ENCODE peak calls at places on chromosome 17, in nine cellular contexts. A, Z, P, D, B, T, C, I and F are unnamed samples. For H3K36me3, the result is how much of the 10 kb centered on the place peaks cover.

GRCh38 chr17:30913955-30914354 is 7.8 kb upstream of the ADAP2 start:
- DNase-seq in A (no peak), Z (no peak), P (no peak), D (no peak), B (no peak), T (no peak), C (no peak), I (no peak), F (no peak)

GRCh38 chr17:36869441-36869840 is 67.8 kb upstream of the LHX1 start:
- DNase-seq in A (no peak), Z (no peak), P (no peak), D (no peak), B (no peak), T (no peak), C (no peak), I (no peak), F (no peak)

GRCh38 chr17:42248351-42249179 is 27.6 kb downstream of the STAT5B start:
- DNase-seq in A (peak), Z (peak), P (peak), D (peak), B (peak), T (peak), C (no peak), I (peak), F (peak)

GRCh38 chr17:44502598-44503079 is 567 bp downstream of the GPATCH8 start:
- DNase-seq in A (no peak), Z (no peak), P (peak), D (no peak), B (peak), T (peak), C (no peak), I (no peak), F (no peak)

GRCh38 chr17:29645516-29646051 is 22.9 kb upstream of the CORO6 start:
- DNase-seq in A (peak), Z (no peak), P (peak), D (peak), B (peak), T (peak), C (no peak), I (peak), F (peak)

GRCh38 chr17:2909164-2909852 is 113.1 kb downstream of the RAP1GAP2 start:
- DNase-seq in A (no peak), Z (no peak), P (no peak), D (no peak), B (no peak), T (no peak), C (no peak), I (no peak), F (no peak)

GRCh38 chr17:72587773-72588511 is 467.1 kb downstream of the SOX9 start:
- DNase-seq in A (peak), Z (no peak), P (no peak), D (no peak), B (peak), T (peak), C (no peak), I (peak), F (no peak)

GRCh38 chr17:76367647-76368046 is 13.9 kb upstream of the PRPSAP1 start:
- DNase-seq in A (no peak), Z (no peak), P (no peak), D (no peak), B (peak), T (no peak), C (no peak), I (no peak), F (no peak)

GRCh38 chr17:83135692-83136091 is 56.3 kb downstream of the METRNL start:
- DNase-seq in A (no peak), Z (no peak), P (no peak), D (peak), B (peak), T (no peak), C (no peak), I (no peak), F (no peak)

GRCh38 chr17:79452706-79453105 is 158.1 kb downstream of the RBFOX3 start:
- DNase-seq in A (no peak), Z (no peak), P (no peak), D (no peak), B (no peak), T (no peak), C (no peak), I (no peak), F (no peak)

GRCh38 chr17:45940826-45941225 is 46.5 kb downstream of the MAPT start:
- DNase-seq in A (no peak), Z (no peak), P (peak), D (no peak), B (no peak), T (no peak), C (no peak), I (peak), F (peak)

GRCh38 chr17:82542439-82542838 is 22.9 kb downstream of the FOXK2 start:
- DNase-seq in A (no peak), Z (no peak), P (no peak), D (no peak), B (no peak), T (no peak), C (no peak), I (no peak), F (no peak)

GRCh38 chr17:63039342-63039741 is 73.3 kb downstream of the TANC2 start:
- DNase-seq in A (no peak), Z (no peak), P (no peak), D (no peak), B (no peak), T (peak), C (no peak), I (no peak), F (no peak)

DNA sequence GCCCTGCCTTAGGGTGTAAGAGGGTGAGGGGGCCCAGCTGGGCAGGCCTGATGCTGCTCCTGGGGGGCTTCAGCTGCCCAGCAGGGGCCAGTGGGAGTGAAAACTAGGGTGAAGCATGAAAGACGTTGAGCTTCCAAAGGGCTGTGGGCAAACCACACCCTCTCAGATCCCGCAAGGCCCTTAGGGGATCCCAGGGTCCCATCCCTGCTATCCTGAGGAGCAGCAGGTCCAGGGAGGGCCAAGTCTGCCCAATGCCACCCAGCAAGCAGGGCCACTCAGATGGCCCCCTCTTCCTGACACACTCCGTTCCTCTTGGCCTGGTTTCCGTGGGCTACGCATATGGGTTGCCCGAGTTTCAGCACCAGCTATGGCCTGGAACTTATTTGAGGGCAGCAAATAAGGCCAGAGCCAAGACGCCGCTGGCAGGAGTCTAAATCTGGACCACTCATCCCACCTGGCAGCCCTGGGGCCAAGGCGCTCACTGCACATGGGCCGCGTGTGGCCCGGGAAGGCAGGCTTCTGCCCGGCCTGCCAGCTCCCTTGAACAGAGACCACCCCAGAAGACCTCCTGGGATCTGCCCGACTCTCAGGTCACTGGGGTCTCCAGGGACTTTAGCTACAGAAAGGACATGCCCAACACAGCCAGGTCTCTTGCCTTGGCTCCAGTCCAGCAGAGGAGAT is 4.2 kb downstream of the ATP2A3 start:
- DNase-seq in A (no peak), Z (no peak), P (no peak), D (no peak), B (no peak), T (no peak), C (no peak), I (no peak), F (no peak)
- H3K4me3 ChIP-seq in A (no peak), Z (no peak), P (no peak), D (no peak), B (no peak), T (no peak), C (no peak), I (no peak), F (no peak)

GRCh38 chr17:50394711-50395110 is 2.6 kb downstream of the LRRC59 start:
- DNase-seq in A (no peak), Z (no peak), P (no peak), D (no peak), B (no peak), T (no peak), C (no peak), I (peak), F (no peak)
- H3K36me3 ChIP-seq in A (half or more), Z (under half), P (half or more), D (under half), B (under half), T (under half), C (half or more), I (under half), F (under half)

GRCh38 chr17:64090144-64090543 is 39.8 kb downstream of the ERN1 start:
- DNase-seq in A (no peak), Z (no peak), P (no peak), D (no peak), B (no peak), T (no peak), C (no peak), I (no peak), F (no peak)
- H3K4me3 ChIP-seq in A (no peak), Z (no peak), P (no peak), D (no peak), B (no peak), T (no peak), C (no peak), I (no peak), F (no peak)

DNA sequence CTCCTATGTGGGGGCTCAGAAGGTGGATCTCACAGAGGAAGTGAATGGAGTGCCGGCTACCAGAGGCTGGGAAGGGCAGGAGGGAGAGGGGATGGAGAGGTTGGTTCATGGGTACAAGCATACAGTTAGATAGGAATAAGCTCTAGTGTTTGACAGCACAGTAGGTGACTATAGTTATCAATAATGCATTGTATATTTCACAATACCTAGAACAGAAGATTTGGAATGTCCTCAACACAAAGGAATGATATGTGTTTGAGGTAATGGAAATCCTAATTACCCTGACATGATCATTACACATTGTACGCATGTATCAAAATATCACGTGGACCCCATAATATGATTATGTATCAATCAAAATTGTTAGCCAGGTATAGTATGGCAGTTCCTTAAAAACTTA is 38.9 kb upstream of the MED9 start:
- DNase-seq in A (no peak), Z (no peak), P (no peak), D (no peak), B (no peak), T (no peak), C (no peak), I (no peak), F (no peak)
- H3K36me3 ChIP-seq in A (under half), Z (under half), P (under half), D (under half), B (under half), T (under half), C (under half), I (under half), F (under half)

GRCh38 chr17:7237761-7238417 is 1.4 kb downstream of the PHF23 start:
- DNase-seq in A (peak), Z (peak), P (peak), D (peak), B (peak), T (peak), C (peak), I (peak), F (no peak)

GRCh38 chr17:7238418-7239090 is 703 bp downstream of the PHF23 start:
- DNase-seq in A (no peak), Z (no peak), P (no peak), D (peak), B (no peak), T (no peak), C (no peak), I (peak), F (no peak)

GRCh38 chr17:7235693-7236665 is 1.7 kb upstream of the DVL2 start:
- DNase-seq in A (peak), Z (no peak), P (no peak), D (no peak), B (no peak), T (peak), C (no peak), I (peak), F (no peak)

GRCh38 chr17:7237266-7237760 is 1.9 kb downstream of the PHF23 start:
- DNase-seq in A (no peak), Z (no peak), P (no peak), D (no peak), B (no peak), T (no peak), C (no peak), I (no peak), F (no peak)

GRCh38 chr17:7236808-7237207 is 2.4 kb downstream of the PHF23 start:
- DNase-seq in A (no peak), Z (no peak), P (no peak), D (no peak), B (no peak), T (no peak), C (no peak), I (no peak), F (no peak)
- H3K4me3 ChIP-seq in A (peak), Z (no peak), P (no peak), D (no peak), B (no peak), T (no peak), C (peak), I (no peak), F (no peak)

DNA sequence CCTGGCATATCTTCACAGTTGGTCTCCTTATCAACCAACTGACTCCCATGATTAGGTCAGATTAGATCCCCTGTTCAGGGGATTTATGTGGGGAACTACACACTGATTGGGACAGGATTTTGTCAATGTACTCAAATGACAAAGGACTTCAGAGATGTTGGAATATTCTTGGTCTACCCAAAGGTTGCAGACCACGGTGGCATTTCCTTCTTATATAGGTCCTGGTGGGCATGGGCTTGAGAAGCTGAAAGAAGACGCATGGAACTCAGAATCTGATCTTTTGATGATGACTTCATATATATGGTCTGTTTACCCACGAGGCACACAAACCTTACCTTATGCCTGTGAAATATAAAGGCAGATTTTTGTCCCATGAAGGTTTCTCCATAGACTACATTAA is 33.4 kb downstream of the HLF start:
- DNase-seq in A (no peak), Z (no peak), P (no peak), D (no peak), B (no peak), T (no peak), C (no peak), I (no peak), F (no peak)
- H3K36me3 ChIP-seq in A (under half), Z (under half), P (under half), D (under half), B (under half), T (under half), C (under half), I (under half), F (under half)

GRCh38 chr17:28404812-28405570 is 1.0 kb downstream of the SLC46A1 start:
- DNase-seq in A (no peak), Z (no peak), P (no peak), D (peak), B (no peak), T (no peak), C (no peak), I (no peak), F (no peak)

GRCh38 chr17:28407974-28408306 is 1.9 kb upstream of the SLC46A1 start:
- DNase-seq in A (no peak), Z (no peak), P (no peak), D (no peak), B (no peak), T (no peak), C (no peak), I (no peak), F (no peak)

GRCh38 chr17:28405632-28406477 is at the start of gene SLC46A1:
- DNase-seq in A (no peak), Z (peak), P (peak), D (peak), B (peak), T (no peak), C (no peak), I (peak), F (no peak)

GRCh38 chr17:28407130-28407973 is 1.3 kb upstream of the SLC46A1 start:
- DNase-seq in A (no peak), Z (no peak), P (no peak), D (peak), B (no peak), T (no peak), C (no peak), I (no peak), F (no peak)

DNA sequence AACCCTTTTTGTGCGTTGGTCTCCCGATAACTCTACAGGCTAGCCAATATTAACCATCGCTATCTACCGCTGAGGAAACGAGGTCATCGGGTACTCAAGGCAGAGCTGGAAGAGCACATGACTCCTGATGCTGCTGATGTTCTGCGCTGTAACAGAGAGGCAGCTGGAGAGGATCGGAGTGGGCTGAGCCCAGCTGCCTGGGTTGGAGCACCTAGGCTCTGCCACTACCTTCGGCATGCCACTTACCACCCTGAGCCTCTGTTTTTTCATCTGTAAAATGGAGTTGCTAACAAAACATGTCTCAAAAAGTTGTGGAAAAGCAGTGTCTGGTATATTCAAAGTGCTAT is 439 bp upstream of the SLC46A1 start:
- DNase-seq in A (no peak), Z (no peak), P (no peak), D (no peak), B (no peak), T (no peak), C (no peak), I (no peak), F (no peak)
- H3K4me3 ChIP-seq in A (peak), Z (peak), P (peak), D (peak), B (peak), T (peak), C (peak), I (peak), F (peak)